ENCODE peak calls at places on chromosomes 11 and 22, in four cellular contexts. X is AG04450, Y is adrenal gland, W is left ventricle myocardium inferior. R is an unnamed sample.

GRCh38 chr11:45661417-45662055 is 3.9 kb downstream of the CHST1 start:
- DNase-seq in X (no peak), Y (no peak), W (no peak), R (no peak)

GRCh38 chr11:11780843-11781242 is 60.9 kb upstream of the USP47 start:
- DNase-seq in X (no peak), Y (no peak), W (no peak), R (no peak)

GRCh38 chr11:23725752-23726151 is 771.1 kb upstream of the LUZP2 start:
- DNase-seq in X (no peak), Y (no peak), W (no peak), R (peak; percentile 40)

GRCh38 chr11:105577645-105578044 is 32.2 kb upstream of the GRIA4 start:
- DNase-seq in X (peak; percentile 3), Y (no peak), W (no peak), R (no peak)

GRCh38 chr22:29456211-29456671 is 17.9 kb downstream of the RFPL1 start:
- DNase-seq in X (no peak), Y (no peak), W (no peak), R (peak; percentile 24)

GRCh38 chr11:93133710-93134109 is 64.1 kb downstream of the SLC36A4 start:
- DNase-seq in X (peak; percentile 50), Y (no peak), W (no peak), R (peak; percentile 64)

GRCh38 chr11:76380161-76380976 is 563 bp downstream of the THAP12 start:
- DNase-seq in X (no peak), Y (peak; percentile 60), W (no peak), R (peak; percentile 10)

GRCh38 chr22:30045001-30045887 is 35.0 kb upstream of the HORMAD2 start:
- DNase-seq in X (no peak), Y (no peak), W (no peak), R (no peak)

GRCh38 chr11:128709402-128709801 is 15.5 kb downstream of the FLI1 start:
- DNase-seq in X (peak; percentile 84), Y (no peak), W (no peak), R (peak; percentile 94)

GRCh38 chr22:32839776-32840571 is 38.5 kb downstream of the TIMP3 start:
- DNase-seq in X (no peak), Y (peak; percentile 87), W (peak; percentile 44), R (no peak)

GRCh38 chr22:42432020-42432596 is at the start of gene NFAM1:
- DNase-seq in X (no peak), Y (peak; percentile 70), W (peak; percentile 59), R (no peak)

GRCh38 chr11:9142732-9143131 is 51.3 kb upstream of the SCUBE2 start:
- DNase-seq in X (no peak), Y (peak; percentile 62), W (no peak), R (no peak)

GRCh38 chr22:45880732-45881523 is 96.0 kb downstream of the WNT7B start:
- DNase-seq in X (no peak), Y (no peak), W (no peak), R (no peak)
- TF ChIP-seq CTCF in X (no peak), Y (no peak), W (no peak), R (peak; percentile 1)

GRCh38 chr11:208177-208916 is 839 bp downstream of the RIC8A start:
- DNase-seq in X (no peak), Y (peak; percentile 89), W (peak; percentile 85), R (peak; percentile 69)

GRCh38 chr11:210122-210802 is 2.8 kb downstream of the RIC8A start:
- DNase-seq in X (peak; percentile 66), Y (peak; percentile 50), W (no peak), R (peak; percentile 87)

GRCh38 chr11:208917-209260 is 1.4 kb downstream of the RIC8A start:
- DNase-seq in X (no peak), Y (no peak), W (no peak), R (no peak)

GRCh38 chr11:210803-211180 is 3.3 kb downstream of the RIC8A start:
- DNase-seq in X (no peak), Y (no peak), W (no peak), R (no peak)

DNA sequence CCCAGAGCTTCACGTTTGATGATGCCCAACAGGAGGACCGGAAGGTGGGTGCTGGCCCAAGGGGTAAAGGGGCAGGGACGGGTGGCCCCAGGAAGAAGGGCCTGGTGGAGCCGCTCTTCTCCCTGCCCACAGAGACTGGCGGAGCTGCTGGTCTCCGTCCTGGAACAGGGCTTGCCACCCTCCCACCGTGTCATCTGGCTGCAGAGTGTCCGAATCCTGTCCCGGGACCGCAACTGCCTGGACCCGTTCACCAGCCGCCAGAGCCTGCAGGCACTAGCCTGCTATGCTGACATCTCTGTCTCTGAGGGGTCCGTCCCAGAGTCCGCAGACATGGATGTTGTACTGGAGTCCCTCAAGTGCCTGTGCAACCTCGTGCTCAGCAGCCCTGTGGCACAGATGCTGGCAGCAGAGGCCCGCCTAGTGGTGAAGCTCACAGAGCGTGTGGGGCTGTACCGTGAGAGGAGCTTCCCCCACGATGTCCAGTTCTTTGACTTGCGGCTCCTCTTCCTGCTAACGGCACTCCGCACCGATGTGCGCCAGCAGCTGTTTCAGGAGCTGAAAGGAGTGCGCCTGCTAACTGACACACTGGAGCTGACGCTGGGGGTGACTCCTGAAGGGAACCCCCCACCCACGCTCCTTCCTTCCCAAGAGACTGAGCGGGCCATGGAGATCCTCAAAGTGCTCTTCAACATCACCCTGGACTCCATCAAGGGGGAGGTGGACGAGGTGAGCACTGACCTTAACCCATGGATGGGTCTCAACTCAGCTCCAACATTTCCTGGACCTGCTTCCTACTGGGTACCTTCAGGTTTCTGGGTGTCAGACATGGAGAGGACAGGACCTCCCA is 2.0 kb downstream of the RIC8A start:
- DNase-seq in X (no peak), Y (peak; percentile 58), W (no peak), R (peak; percentile 31)
- TF ChIP-seq CTCF in X (no peak), Y (no peak), W (no peak), R (no peak)

GRCh38 chr11:133930767-133931448 is 25.9 kb downstream of the IGSF9B start:
- DNase-seq in X (no peak), Y (no peak), W (no peak), R (no peak)
- TF ChIP-seq CTCF in X (peak; percentile 35), Y (peak; percentile 28), W (peak; percentile 55), R (peak; percentile 42)

GRCh38 chr11:132161538-132161937 is 791.1 kb downstream of the NTM start:
- DNase-seq in X (no peak), Y (no peak), W (no peak), R (no peak)
- TF ChIP-seq CTCF in X (no peak), Y (no peak), W (no peak), R (no peak)

DNA sequence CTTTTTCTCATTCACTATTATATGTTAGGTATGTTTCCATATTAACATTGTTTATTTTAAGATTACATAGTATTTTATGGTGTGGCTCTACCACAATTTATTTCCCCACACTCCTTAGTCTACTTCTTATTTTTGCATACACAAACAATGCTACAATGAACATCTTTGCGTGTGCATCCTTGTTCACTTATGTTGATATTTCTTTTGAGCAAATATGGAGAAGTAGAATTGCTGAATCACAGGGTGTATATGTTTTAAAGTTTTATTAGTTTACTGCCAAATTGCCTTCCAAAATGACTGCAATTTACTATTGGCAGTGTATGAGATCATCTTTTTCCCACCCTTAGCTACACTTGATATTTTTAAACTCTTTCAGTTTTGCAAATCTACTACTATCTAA is 38.7 kb upstream of the FAR1 start:
- DNase-seq in X (no peak), Y (no peak), W (no peak), R (no peak)
- TF ChIP-seq CTCF in X (no peak), Y (no peak), W (no peak), R (no peak)

GRCh38 chr11:63672934-63673539 is 1.9 kb upstream of the ATL3 start:
- DNase-seq in X (no peak), Y (no peak), W (no peak), R (peak; percentile 41)

GRCh38 chr11:63670738-63671321 is 346 bp downstream of the ATL3 start:
- DNase-seq in X (no peak), Y (peak; percentile 68), W (peak; percentile 59), R (no peak)

GRCh38 chr11:63672156-63672463 is 934 bp upstream of the ATL3 start:
- DNase-seq in X (no peak), Y (peak; percentile 58), W (no peak), R (no peak)

GRCh38 chr11:63670077-63670737 is 969 bp downstream of the ATL3 start:
- DNase-seq in X (no peak), Y (no peak), W (no peak), R (peak; percentile 79)

DNA sequence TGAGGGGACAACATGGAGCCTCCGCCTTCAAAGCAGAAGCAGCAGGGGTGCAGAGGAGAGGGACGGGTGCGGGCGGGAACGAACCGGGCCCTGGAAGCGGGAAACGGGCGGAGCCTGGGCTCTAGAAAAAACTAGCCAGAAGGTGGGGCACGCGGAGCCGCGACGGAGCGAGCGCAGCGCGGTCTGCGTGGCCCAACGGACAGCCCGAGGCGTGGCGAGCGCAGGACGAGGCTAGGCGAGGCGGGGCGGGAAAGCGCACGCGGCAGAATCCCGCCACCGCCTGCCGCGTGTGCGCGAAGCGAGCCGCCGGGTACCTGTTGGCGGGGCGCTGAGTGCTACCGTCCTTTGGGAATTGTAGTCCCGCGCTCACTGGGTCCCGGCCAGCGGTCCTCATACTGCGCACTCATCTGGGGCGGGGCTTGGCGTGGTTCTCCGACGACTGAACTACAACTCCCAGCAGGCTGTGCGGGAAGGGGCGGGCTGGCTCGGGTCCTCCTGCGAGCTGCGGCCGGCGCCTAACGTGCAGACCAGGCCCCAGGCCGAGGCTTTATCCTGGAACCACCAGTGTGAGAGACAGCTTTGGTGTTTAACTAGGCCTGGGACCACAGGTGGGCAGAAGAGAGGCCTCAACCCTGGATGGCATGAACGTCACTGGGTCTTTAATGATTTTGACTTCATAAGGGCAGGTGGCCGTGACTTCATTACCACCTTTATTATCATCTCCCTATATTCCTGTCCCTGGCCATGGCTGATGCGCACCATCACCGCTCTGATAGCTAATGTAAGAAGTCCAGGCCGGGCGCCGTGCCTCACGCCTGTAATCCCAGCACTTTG is at the start of gene ATL3:
- DNase-seq in X (peak; percentile 88), Y (peak; percentile 99), W (peak; percentile 98), R (peak; percentile 91)
- TF ChIP-seq CTCF in X (peak; percentile 22), Y (no peak), W (peak; percentile 14), R (no peak)

DNA sequence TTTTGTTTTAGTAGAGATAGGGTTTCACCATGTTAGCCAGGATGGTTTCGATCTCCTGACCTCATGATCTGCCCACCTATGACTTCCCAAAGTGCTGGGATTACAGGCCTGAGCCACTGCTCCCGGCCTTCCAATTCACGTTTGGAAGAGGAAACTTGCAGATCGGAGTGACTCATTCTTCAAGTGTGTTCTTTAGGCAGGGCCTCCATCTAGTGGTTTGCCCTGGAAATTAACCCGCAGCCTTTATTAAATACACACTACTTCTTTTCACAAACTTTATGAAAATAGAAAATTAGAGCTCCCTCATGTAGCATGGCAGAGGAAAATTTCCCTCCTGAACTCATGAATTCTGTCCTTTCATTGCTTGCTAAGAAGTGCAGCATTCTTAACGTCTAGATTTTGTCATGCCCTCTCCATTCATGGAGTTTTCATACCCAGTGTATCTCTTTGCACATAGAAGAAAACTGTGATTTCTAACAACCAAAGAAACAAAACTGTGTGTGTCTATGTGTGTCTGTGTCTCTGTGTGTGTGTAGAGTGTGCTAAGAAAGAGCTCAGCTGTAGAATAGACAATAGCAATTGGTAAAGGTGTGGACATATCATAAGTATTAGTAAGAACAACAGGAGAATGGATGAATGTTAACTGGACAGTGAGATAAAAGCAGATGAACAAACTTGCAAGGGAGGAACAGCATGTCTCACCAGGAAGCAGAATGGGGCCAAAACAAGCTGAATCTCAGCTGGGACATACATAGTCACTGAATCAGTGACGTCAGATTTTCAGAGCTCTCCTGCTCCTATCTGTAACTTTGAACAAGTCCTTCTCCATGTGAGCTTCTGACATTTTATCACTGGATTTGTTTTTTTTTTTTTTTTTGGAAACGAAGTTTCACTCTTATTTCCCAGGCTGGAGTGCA is 118.4 kb downstream of the BBOX1 start:
- DNase-seq in X (peak; percentile 48), Y (peak; percentile 83), W (no peak), R (peak; percentile 83)
- TF ChIP-seq CTCF in X (peak; percentile 89), Y (peak; percentile 90), W (peak; percentile 77), R (peak; percentile 86)

GRCh38 chr22:39530692-39531331 is 1.7 kb downstream of the RPS19BP1 start:
- DNase-seq in X (no peak), Y (no peak), W (no peak), R (peak; percentile 44)
- TF ChIP-seq CTCF in X (peak; percentile 25), Y (peak; percentile 30), W (peak; percentile 17), R (peak; percentile 44)

GRCh38 chr22:50691521-50691920 is 18.9 kb downstream of the SHANK3 start:
- DNase-seq in X (no peak), Y (peak; percentile 50), W (no peak), R (peak; percentile 29)
- TF ChIP-seq CTCF in X (peak; percentile 59), Y (no peak), W (peak; percentile 53), R (peak; percentile 63)

R was measured in AG10803.